ENCODE peak calls at places on chromosomes 16 and 17, in six cellular contexts. S, A, M, V, E and K are unnamed samples.

GRCh38 chr16:80976946-80977345 is 29.7 kb downstream of the CMC2 start:
- DNase-seq in V (no peak), A (no peak), S (no peak), E (no peak), M (no peak), K (no peak)

GRCh38 chr16:66428682-66429251 is 1.7 kb downstream of the BEAN1 start:
- DNase-seq in E (no peak), S (no peak), V (no peak), A (no peak), M (no peak), K (no peak)

GRCh38 chr17:68097161-68097805 is 61.7 kb downstream of the KPNA2 start:
- DNase-seq in S (no peak), E (no peak), V (no peak), A (no peak), M (peak), K (no peak)

GRCh38 chr17:76376318-76377133 is 7.9 kb upstream of the SPHK1 start:
- DNase-seq in E (no peak), A (no peak), M (no peak), V (no peak), S (no peak), K (no peak)

GRCh38 chr17:9266031-9266680 is 244.8 kb downstream of the NTN1 start:
- DNase-seq in S (no peak), M (no peak), V (no peak), A (no peak), E (no peak), K (no peak)

GRCh38 chr17:29911641-29912177 is 18.3 kb downstream of the SSH2 start:
- DNase-seq in A (no peak), M (no peak), E (no peak), S (no peak), V (no peak), K (no peak)

GRCh38 chr16:53619247-53619646 is 84.4 kb downstream of the RPGRIP1L start:
- DNase-seq in E (no peak), A (no peak), V (no peak), S (no peak), M (no peak), K (no peak)

GRCh38 chr17:54194268-54194667 is 371.5 kb downstream of the KIF2B start:
- DNase-seq in M (no peak), E (no peak), V (no peak), A (no peak), S (no peak), K (no peak)

GRCh38 chr17:73474370-73474988 is 162.7 kb upstream of the CDC42EP4 start:
- DNase-seq in A (peak), S (no peak), E (peak), M (peak), V (no peak), K (peak)

GRCh38 chr16:85573696-85574641 is 39.2 kb upstream of the GSE1 start:
- DNase-seq in V (no peak), A (no peak), S (no peak), E (peak), M (no peak), K (peak)

GRCh38 chr16:83906690-83907089 is 7.8 kb downstream of the MLYCD start:
- DNase-seq in A (no peak), V (no peak), S (no peak), E (no peak), M (no peak), K (no peak)

GRCh38 chr16:72848759-72849664 is 198.9 kb downstream of the ZFHX3 start:
- DNase-seq in V (no peak), M (peak), S (no peak), E (peak), A (peak), K (peak)

GRCh38 chr17:17300624-17301568 is 2.3 kb upstream of the NT5M start:
- DNase-seq in E (peak), M (peak), A (no peak), S (no peak), V (no peak), K (peak)

GRCh38 chr16:68445458-68445857 is 2.9 kb downstream of the SMPD3 start:
- DNase-seq in M (peak), E (no peak), S (peak), A (peak), V (no peak), K (peak)

GRCh38 chr17:32671891-32672290 is 185.1 kb downstream of the CDK5R1 start:
- DNase-seq in V (no peak), A (no peak), S (no peak), E (no peak), M (peak), K (peak)

GRCh38 chr16:26651464-26651863 is 415.3 kb upstream of the C16orf82 start:
- DNase-seq in S (no peak), V (no peak), E (no peak), M (no peak), A (no peak), K (no peak)

GRCh38 chr17:81097943-81098308 is 63.0 kb downstream of the BAIAP2 start:
- DNase-seq in E (no peak), M (peak), S (no peak), A (no peak), V (no peak), K (peak)

GRCh38 chr17:39926588-39927100 is 757 bp downstream of the ORMDL3 start:
- DNase-seq in V (peak), S (no peak), E (no peak), M (no peak), A (no peak), K (peak)

GRCh38 chr17:61400058-61400785 is 579 bp downstream of the TBX2 start:
- DNase-seq in V (no peak), S (no peak), E (peak), A (no peak), M (peak), K (no peak)

GRCh38 chr16:6709736-6710135 is 622.9 kb upstream of the RBFOX1 start:
- DNase-seq in A (no peak), E (no peak), V (no peak), S (no peak), M (no peak), K (no peak)

GRCh38 chr17:39626671-39627169 is at the start of gene PPP1R1B:
- DNase-seq in V (no peak), M (no peak), A (peak), E (no peak), S (no peak), K (no peak)

GRCh38 chr16:24685539-24686432 is 43.7 kb upstream of the TNRC6A start:
- DNase-seq in M (peak), V (no peak), S (no peak), E (peak), A (no peak), K (peak)

GRCh38 chr17:42122371-42123303 is at the start of gene HSPB9:
- DNase-seq in M (no peak), S (no peak), V (no peak), A (no peak), E (peak), K (no peak)

GRCh38 chr17:44774271-44775135 is 15.7 kb downstream of the ADAM11 start:
- DNase-seq in A (peak), M (peak), V (peak), E (peak), S (no peak), K (peak)

GRCh38 chr17:42456223-42457106 is 2.2 kb upstream of the ATP6V0A1 start:
- DNase-seq in S (peak), A (no peak), E (no peak), M (peak), V (no peak), K (no peak)

GRCh38 chr17:42901535-42902229 is 1.1 kb downstream of the G6PC1 start:
- DNase-seq in V (no peak), E (no peak), S (no peak), A (no peak), M (no peak), K (no peak)

GRCh38 chr17:50629902-50630301 is 4.8 kb upstream of the ABCC3 start:
- DNase-seq in A (no peak), V (no peak), E (no peak), S (no peak), M (no peak), K (no peak)

GRCh38 chr16:26770547-26770946 is 296.2 kb upstream of the C16orf82 start:
- DNase-seq in A (no peak), V (no peak), S (no peak), M (no peak), E (no peak), K (no peak)

GRCh38 chr16:66344533-66345145 is 21.9 kb upstream of the CDH5 start:
- DNase-seq in A (peak), M (peak), S (no peak), E (no peak), V (no peak), K (no peak)

GRCh38 chr16:9092963-9093477 is 1.6 kb downstream of the HAPSTR1 start:
- DNase-seq in E (peak), A (no peak), M (no peak), V (peak), S (no peak), K (peak)

GRCh38 chr17:2158011-2158410 is 103.1 kb downstream of the HIC1 start:
- DNase-seq in M (no peak), V (no peak), A (no peak), E (no peak), S (no peak), K (no peak)

GRCh38 chr17:68906638-68907037 is 48.6 kb downstream of the ABCA8 start:
- DNase-seq in E (no peak), S (no peak), V (no peak), M (no peak), A (no peak), K (no peak)

GRCh38 chr17:75153854-75154194 is 488 bp downstream of the JPT1 start:
- DNase-seq in S (no peak), A (peak), V (no peak), E (no peak), M (no peak), K (peak)